ENCODE peak calls at places on chromosomes 6 and 20, in four cellular contexts. J is neural progenitor cell, L is brain microvascular endothelial cell, Y is OCI-LY7. C is an unnamed sample.

GRCh38 chr6:113909224-113909856 is 52.2 kb downstream of the MARCKS start:
- DNase-seq in J (peak; percentile 80), Y (peak; percentile 68), L (peak; percentile 69), C (peak; percentile 63)

GRCh38 chr20:35387334-35387733 is 24.4 kb downstream of the UQCC1 start:
- DNase-seq in J (no peak), L (no peak), Y (no peak), C (no peak)

GRCh38 chr6:64217721-64218603 is 582.4 kb downstream of the PHF3 start:
- DNase-seq in L (peak; percentile 4), J (no peak), Y (no peak), C (peak; percentile 6)

GRCh38 chr20:32984196-32984595 is 20.0 kb downstream of the SUN5 start:
- DNase-seq in J (no peak), L (no peak), Y (no peak), C (no peak)

GRCh38 chr6:144156991-144157390 is 6.7 kb downstream of the STX11 start:
- DNase-seq in J (peak; percentile 11), L (no peak), Y (no peak), C (no peak)

GRCh38 chr20:35720165-35721123 is 21.2 kb downstream of the ROMO1 start:
- DNase-seq in Y (no peak), L (no peak), J (no peak), C (no peak)

GRCh38 chr6:152356659-152357058 is 280.5 kb downstream of the SYNE1 start:
- DNase-seq in J (peak; percentile 53), L (peak; percentile 32), Y (peak; percentile 48), C (peak; percentile 46)

GRCh38 chr20:63351811-63352591 is 9.1 kb downstream of the CHRNA4 start:
- DNase-seq in Y (no peak), J (peak; percentile 77), L (no peak), C (no peak)

GRCh38 chr6:3352678-3353077 is 93.9 kb downstream of the PSMG4 start:
- DNase-seq in Y (peak; percentile 57), L (no peak), J (no peak), C (no peak)

GRCh38 chr6:49202923-49203322 is 260.1 kb downstream of the MMUT start:
- DNase-seq in J (no peak), Y (no peak), L (no peak), C (no peak)

GRCh38 chr6:163383912-163384311 is 30.6 kb upstream of the QKI start:
- DNase-seq in L (no peak), J (no peak), Y (no peak), C (no peak)

GRCh38 chr20:23257106-23257761 is 93.4 kb upstream of the NXT1 start:
- DNase-seq in J (no peak), Y (no peak), L (no peak), C (no peak)

GRCh38 chr20:31602779-31603441 is 2.2 kb upstream of the ID1 start:
- DNase-seq in Y (peak; percentile 20), L (peak; percentile 70), J (no peak), C (peak; percentile 85)

GRCh38 chr6:123901441-123901840 is 97.8 kb downstream of the NKAIN2 start:
- DNase-seq in J (no peak), L (no peak), Y (no peak), C (no peak)

GRCh38 chr20:10672579-10673127 is 1.1 kb downstream of the JAG1 start:
- DNase-seq in J (peak; percentile 58), L (no peak), Y (peak; percentile 24), C (peak; percentile 54)

GRCh38 chr6:32614366-32615081 is 22.7 kb upstream of the HLA-DQA1 start:
- DNase-seq in L (no peak), J (no peak), Y (no peak), C (no peak)

GRCh38 chr6:112839525-112839961 is 492.4 kb downstream of the RFPL4B start:
- DNase-seq in Y (no peak), J (peak; percentile 20), L (peak; percentile 69), C (no peak)

GRCh38 chr6:41687501-41688175 is 47.8 kb downstream of the TFEB start:
- DNase-seq in Y (no peak), J (no peak), L (no peak), C (no peak)

GRCh38 chr6:48567016-48567415 is 456.0 kb upstream of the PTCHD4 start:
- DNase-seq in Y (no peak), J (peak; percentile 5), L (no peak), C (no peak)

GRCh38 chr20:58839474-58839874 is 11.2 kb downstream of the GNAS-AS1 start:
- DNase-seq in J (peak; percentile 77), Y (peak; percentile 37), L (no peak), C (peak; percentile 67)

GRCh38 chr6:42177514-42178364 is 4.6 kb downstream of the GUCA1A start:
- DNase-seq in Y (no peak), J (peak; percentile 85), L (no peak), C (no peak)

GRCh38 chr20:10541668-10542411 is 106.7 kb downstream of the SLX4IP start:
- DNase-seq in J (no peak), L (no peak), Y (no peak), C (no peak)

GRCh38 chr20:33296206-33296605 is 13.2 kb downstream of the BPIFB1 start:
- DNase-seq in Y (no peak), L (no peak), J (no peak), C (no peak)

GRCh38 chr20:24106801-24107158 is 118.2 kb upstream of the GGTLC1 start:
- DNase-seq in L (no peak), J (no peak), Y (no peak), C (no peak)

DNA sequence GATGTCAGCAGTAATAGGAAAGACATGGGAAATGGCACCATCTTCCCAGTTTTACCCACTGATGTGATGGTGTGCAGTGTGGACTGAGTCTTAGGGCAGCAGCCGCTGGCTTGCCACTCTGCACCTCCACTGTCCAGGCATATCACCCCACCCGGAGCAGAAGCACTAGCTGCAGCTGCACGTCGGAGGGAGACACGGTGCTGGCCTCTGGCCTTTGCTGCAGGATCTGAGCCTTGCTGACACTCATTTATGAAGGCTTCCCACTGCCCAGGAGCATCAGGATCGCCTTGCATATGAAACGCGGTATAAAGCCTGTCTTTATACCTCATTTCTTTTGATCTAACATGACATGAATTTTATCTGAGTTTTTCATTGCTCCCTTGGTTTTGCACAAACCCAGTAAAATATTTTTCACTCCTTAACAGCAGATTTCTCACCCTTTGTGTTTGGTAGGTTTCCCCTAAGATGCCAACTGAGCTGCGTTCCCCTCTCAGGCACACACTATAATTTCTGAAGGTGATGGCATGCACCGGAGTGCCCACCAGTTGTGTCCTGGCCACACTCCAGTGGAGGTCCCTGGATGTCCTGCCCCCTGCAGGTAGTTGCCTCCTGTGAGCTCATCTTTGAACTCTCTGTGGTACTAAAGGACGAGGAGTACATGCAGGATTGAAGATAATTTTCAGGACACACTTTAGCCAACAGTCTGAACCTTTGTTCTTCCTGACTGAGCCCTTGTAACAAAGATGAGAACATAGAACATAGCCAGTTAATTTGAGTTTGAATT is 8.9 kb upstream of the EXOC2 start:
- DNase-seq in J (peak; percentile 29), Y (peak; percentile 22), L (no peak), C (no peak)
- TF ChIP-seq CTCF in J (peak; percentile 37), Y (peak; percentile 53), L (peak; percentile 37), C (no peak)

GRCh38 chr6:133890941-133891813 is 2.3 kb downstream of the TCF21 start:
- DNase-seq in J (peak; percentile 71), L (no peak), Y (no peak), C (peak; percentile 30)

GRCh38 chr6:133887478-133887877 is 1.4 kb upstream of the TCF21 start:
- DNase-seq in L (no peak), Y (no peak), J (no peak), C (no peak)

GRCh38 chr6:133888931-133889556 is at the start of gene TCF21:
- DNase-seq in Y (no peak), J (peak; percentile 77), L (no peak), C (no peak)

GRCh38 chr6:133891814-133892443 is 3.0 kb downstream of the TCF21 start:
- DNase-seq in J (no peak), Y (no peak), L (no peak), C (peak; percentile 27)

DNA sequence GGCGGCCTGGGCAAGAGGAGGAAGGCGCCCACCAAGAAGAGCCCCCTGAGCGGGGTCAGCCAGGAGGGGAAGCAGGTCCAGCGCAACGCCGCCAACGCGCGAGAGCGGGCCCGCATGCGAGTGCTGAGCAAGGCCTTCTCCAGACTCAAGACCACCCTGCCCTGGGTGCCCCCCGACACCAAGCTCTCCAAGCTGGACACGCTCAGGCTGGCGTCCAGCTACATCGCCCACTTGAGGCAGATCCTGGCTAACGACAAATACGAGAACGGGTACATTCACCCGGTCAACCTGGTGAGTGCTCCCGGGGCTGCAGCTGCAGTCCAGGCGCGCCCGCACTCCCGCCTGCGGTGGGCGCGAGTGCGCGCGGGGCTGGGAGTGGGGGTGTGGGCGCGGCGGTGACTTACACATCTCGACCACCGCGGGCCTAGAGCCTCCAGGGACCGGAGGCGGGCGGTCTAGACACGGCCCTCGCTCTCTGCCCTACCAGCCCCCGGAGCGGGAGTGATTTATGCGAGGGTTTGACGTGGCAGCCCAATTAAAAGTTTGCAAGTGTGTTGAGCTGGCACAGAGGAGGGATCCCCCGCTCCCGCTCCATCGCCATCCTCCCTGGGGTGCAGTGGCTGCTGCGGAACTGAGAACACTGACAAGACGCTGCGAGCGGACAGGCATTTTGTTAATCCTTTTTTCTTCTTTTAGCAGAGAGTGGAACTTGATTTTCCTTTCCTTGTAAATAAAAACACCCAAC is 816 bp downstream of the TCF21 start:
- DNase-seq in Y (no peak), J (peak; percentile 79), L (no peak), C (peak; percentile 25)
- TF ChIP-seq CTCF in Y (no peak), J (peak; percentile 29), L (peak; percentile 34), C (no peak)

GRCh38 chr6:137801352-137802088 is 65.5 kb upstream of the TNFAIP3 start:
- DNase-seq in L (no peak), J (no peak), Y (no peak), C (no peak)

GRCh38 chr6:137798261-137798660 is 68.8 kb upstream of the TNFAIP3 start:
- DNase-seq in Y (no peak), L (peak; percentile 44), J (no peak), C (no peak)

GRCh38 chr6:137798846-137799245 is 68.2 kb upstream of the TNFAIP3 start:
- DNase-seq in Y (no peak), L (no peak), J (no peak), C (no peak)

GRCh38 chr6:137800749-137801148 is 66.3 kb upstream of the TNFAIP3 start:
- DNase-seq in Y (no peak), J (no peak), L (no peak), C (no peak)

DNA sequence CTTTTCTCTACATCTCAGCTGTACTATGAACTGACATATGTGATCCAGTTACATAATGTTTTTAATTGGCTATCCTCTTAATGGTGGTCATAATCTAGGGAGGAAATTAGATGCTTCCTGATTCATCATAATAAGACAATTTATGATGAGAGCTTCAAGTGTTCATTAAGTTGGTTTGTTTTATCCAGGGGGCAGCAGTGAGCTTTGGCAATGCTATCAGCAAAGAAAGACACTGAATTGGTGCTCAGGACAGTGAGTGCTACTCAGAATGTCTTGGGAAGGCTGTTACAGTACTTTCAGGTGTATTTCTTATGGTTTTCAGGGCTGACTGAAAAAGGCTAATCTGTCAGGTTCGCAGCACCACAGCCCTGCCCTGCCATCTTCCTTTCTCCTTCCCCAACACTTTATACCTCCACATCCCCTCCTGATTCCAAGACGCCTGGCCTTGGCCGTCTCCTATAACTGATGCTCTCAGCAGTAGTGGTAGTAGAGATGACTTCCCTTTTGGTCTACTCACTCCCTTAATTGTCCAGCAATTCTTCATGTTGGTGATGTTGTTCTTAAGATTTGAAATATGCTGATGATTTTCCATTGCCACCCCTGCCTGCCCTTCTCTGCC is 67.0 kb upstream of the TNFAIP3 start:
- DNase-seq in L (peak; percentile 60), Y (peak; percentile 66), J (peak; percentile 48), C (peak; percentile 47)
- TF ChIP-seq CTCF in L (peak; percentile 77), Y (peak; percentile 84), J (peak; percentile 57), C (peak; percentile 71)

DNA sequence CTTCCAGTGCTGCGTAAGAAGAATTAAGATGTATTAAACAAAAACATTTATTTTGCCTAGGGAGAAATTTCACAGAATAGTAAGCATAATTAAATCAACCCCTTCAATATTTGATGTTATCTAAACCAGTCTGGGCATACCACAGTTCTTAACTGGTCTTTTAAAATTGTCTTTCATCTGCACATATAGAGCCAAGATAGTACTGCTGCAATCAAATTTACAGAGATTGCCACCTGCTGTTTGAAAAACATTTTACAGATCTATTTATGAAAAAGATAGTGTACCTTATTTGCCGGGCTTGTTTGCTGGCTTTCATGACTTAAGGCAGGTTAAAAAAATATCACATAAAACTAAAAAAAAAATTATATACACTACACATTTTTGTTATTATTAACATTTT is 323.2 kb downstream of the ADGRB3 start:
- DNase-seq in Y (peak; percentile 16), J (no peak), L (no peak), C (no peak)
- TF ChIP-seq CTCF in Y (peak; percentile 66), J (no peak), L (peak; percentile 17), C (peak; percentile 8)

C was measured in GM13977.